ENCODE peak calls at places on chromosomes 6 and 20, in six cellular contexts. C is stimulated activated CD4-positive, alpha-beta T cell treated with anti-CD3 and anti-CD28 coated beads, TNF-alpha, amount 100 ng/mL, for 48 hours; Y is HEK293T; J is central memory CD4-positive, alpha-beta T cell; K is iris pigment epithelial cell; D is Calu3. I is an unnamed sample.

GRCh38 chr6:34295721-34296120 is 46.9 kb upstream of the SMIM29 start:
- DNase-seq in D (no peak), J (no peak), Y (no peak), K (no peak), C (no peak), I (no peak)

GRCh38 chr6:167207527-167207926 is 49.7 kb upstream of the GPR31 start:
- DNase-seq in Y (no peak), C (no peak), D (no peak), K (no peak), J (no peak), I (no peak)

GRCh38 chr6:133553652-133554051 is 312.5 kb downstream of the EYA4 start:
- DNase-seq in C (peak), K (peak), D (peak), Y (peak), J (peak), I (no peak)

GRCh38 chr6:36280467-36280866 is 10.6 kb downstream of the PNPLA1 start:
- DNase-seq in C (no peak), J (no peak), D (no peak), Y (no peak), K (no peak), I (no peak)

GRCh38 chr20:38201356-38201755 is 36.3 kb upstream of the TGM2 start:
- DNase-seq in K (peak), D (no peak), Y (no peak), C (no peak), J (no peak), I (no peak)

GRCh38 chr6:57224769-57225515 is 2.8 kb upstream of the RAB23 start:
- DNase-seq in J (no peak), K (peak), Y (no peak), D (no peak), C (no peak), I (no peak)

GRCh38 chr20:15875446-15875845 is 697.8 kb downstream of the KIF16B start:
- DNase-seq in C (no peak), D (no peak), J (no peak), K (no peak), Y (no peak), I (no peak)

GRCh38 chr6:113994934-113995342 is 24.0 kb upstream of the HDAC2 start:
- DNase-seq in C (no peak), K (peak), D (peak), Y (peak), J (peak), I (peak)

I was measured in C1 segment of cervical spinal cord.